ENCODE peak calls at places on chromosomes 4 and X, in five cellular contexts. S is GM23338, W is BE2C, C is PC-3, G is progenitor cell of endocrine pancreas. O is an unnamed sample.

GRCh38 chr4:147096667-147097604 is 151.3 kb upstream of the TTC29 start:
- DNase-seq in S (peak; percentile 73), W (no peak), C (peak; percentile 64), G (no peak), O (no peak)

GRCh38 chr4:51906167-51906647 is 63.3 kb downstream of the DCUN1D4 start:
- DNase-seq in S (no peak), W (no peak), C (peak; percentile 13), G (no peak), O (no peak)

GRCh38 chr4:153205028-153205648 is 895 bp downstream of the TRIM2 start:
- DNase-seq in S (peak; percentile 63), W (no peak), C (peak; percentile 79), G (no peak), O (no peak)

GRCh38 chr4:88630756-88631155 is 38.5 kb downstream of the HERC3 start:
- DNase-seq in S (no peak), W (no peak), C (peak; percentile 77), G (no peak), O (no peak)

GRCh38 chr4:602559-602942 is 22.8 kb upstream of the PDE6B start:
- DNase-seq in S (peak; percentile 96), W (peak; percentile 62), C (peak; percentile 80), G (peak; percentile 85), O (peak; percentile 75)

GRCh38 chrX:72107320-72107719 is 24.4 kb downstream of the RTL5 start:
- DNase-seq in S (peak; percentile 32), W (peak; percentile 59), C (peak; percentile 52), G (no peak), O (no peak)

GRCh38 chrX:49106930-49107329 is 16.6 kb downstream of the GPKOW start:
- DNase-seq in S (peak; percentile 38), W (peak; percentile 31), C (peak; percentile 34), G (no peak), O (peak; percentile 30)

GRCh38 chrX:65697915-65698796 is 30.7 kb downstream of the MSN start:
- DNase-seq in S (peak; percentile 15), W (no peak), C (no peak), G (no peak), O (no peak)

GRCh38 chr4:42371306-42372063 is 25.8 kb upstream of the SHISA3 start:
- DNase-seq in S (peak; percentile 57), W (peak; percentile 35), C (peak; percentile 77), G (no peak), O (no peak)

GRCh38 chr4:13535708-13536361 is 8.5 kb downstream of the NKX3-2 start:
- DNase-seq in S (peak; percentile 70), W (no peak), C (no peak), G (no peak), O (peak; percentile 52)

GRCh38 chr4:109972786-109973528 is 60.3 kb downstream of the EGF start:
- DNase-seq in S (peak; percentile 50), W (no peak), C (no peak), G (no peak), O (no peak)

GRCh38 chrX:117989512-117989911 is 127.1 kb downstream of the KLHL13 start:
- DNase-seq in S (no peak), W (no peak), C (no peak), G (no peak), O (no peak)

GRCh38 chr4:111266937-111267336 is 644.1 kb upstream of the PITX2 start:
- DNase-seq in S (peak; percentile 11), W (no peak), C (no peak), G (no peak), O (no peak)

GRCh38 chr4:122917731-122918130 is 4.7 kb downstream of the NUDT6 start:
- DNase-seq in S (no peak), W (no peak), C (peak; percentile 15), G (no peak), O (no peak)

GRCh38 chrX:19670854-19671620 is 155.7 kb upstream of the MAP3K15 start:
- DNase-seq in S (peak; percentile 29), W (no peak), C (peak; percentile 84), G (no peak), O (no peak)

GRCh38 chrX:83008415-83008814 is 499.7 kb upstream of the POU3F4 start:
- DNase-seq in S (peak; percentile 28), W (no peak), C (peak; percentile 51), G (no peak), O (no peak)

GRCh38 chrX:16212436-16212835 is 45.2 kb downstream of the MAGEB17 start:
- DNase-seq in S (peak; percentile 21), W (no peak), C (peak; percentile 42), G (no peak), O (no peak)
- TF ChIP-seq CTCF in S (peak; percentile 35), W (peak; percentile 10), C (peak; percentile 58), G (peak; percentile 46), O (no peak)

DNA sequence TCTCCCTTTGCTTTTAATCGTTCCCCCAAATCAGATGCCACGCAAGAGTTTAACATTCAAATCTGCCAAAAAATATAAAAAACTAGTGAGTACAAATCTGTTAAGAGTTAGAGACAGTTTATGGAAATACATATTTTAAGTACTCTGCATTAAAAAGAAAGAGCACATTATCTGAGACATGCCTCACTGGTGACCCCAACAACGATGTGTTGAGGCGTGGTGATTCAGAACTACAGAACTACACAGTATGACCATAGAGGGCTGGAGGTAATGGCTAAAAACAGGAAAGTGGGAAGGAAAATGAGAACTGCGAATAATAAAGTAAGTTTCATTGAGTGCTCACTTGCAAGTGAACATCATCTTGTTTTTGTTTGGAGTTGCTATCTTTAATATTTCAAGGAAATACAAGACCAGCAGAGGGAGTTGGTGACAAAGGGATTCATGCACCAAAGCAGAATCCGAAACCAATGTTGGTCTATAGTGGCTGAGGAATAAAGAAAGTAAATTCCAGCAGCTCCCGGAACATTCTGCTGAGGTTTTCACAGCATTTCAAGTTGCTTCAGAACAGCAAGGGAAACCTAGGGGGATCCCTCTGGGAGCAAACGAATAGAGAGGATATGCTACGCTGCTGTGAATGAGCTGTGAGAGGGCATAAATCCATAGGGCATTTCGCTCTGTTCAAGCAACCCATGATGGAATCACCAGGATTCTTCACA is 92.2 kb downstream of the DCHS2 start:
- DNase-seq in S (peak; percentile 64), W (no peak), C (peak; percentile 61), G (no peak), O (no peak)
- TF ChIP-seq CTCF in S (peak; percentile 51), W (peak; percentile 53), C (peak; percentile 59), G (peak; percentile 40), O (peak; percentile 29)

GRCh38 chrX:106220177-106220576 is 52.1 kb downstream of the PWWP3B start:
- DNase-seq in S (peak; percentile 10), W (no peak), C (peak; percentile 17), G (no peak), O (no peak)
- TF ChIP-seq CTCF in S (peak; percentile 49), W (no peak), C (peak; percentile 63), G (peak; percentile 16), O (no peak)

DNA sequence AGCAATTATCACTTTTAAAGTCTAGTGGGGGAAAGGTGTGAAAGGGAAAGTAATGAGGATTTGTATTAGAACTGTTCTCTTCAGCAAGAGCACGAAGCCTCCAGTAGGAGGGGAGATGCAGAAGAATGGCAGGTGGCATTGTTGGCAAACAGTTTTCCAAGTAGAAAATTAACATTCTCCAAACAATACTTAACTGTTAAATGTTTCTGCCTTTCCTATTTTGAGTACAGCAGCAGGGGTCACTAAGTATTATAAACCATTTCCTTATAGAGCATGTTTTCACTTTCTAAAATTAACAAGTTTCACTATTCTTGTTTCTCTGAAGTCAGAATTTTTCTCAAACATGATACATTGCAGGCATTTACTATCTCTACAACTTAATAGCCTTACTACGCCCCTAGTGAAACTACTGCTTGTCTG is 58.7 kb downstream of the LEF1 start:
- DNase-seq in S (no peak), W (no peak), C (no peak), G (no peak), O (no peak)
- TF ChIP-seq CTCF in S (no peak), W (no peak), C (no peak), G (no peak), O (no peak)

DNA sequence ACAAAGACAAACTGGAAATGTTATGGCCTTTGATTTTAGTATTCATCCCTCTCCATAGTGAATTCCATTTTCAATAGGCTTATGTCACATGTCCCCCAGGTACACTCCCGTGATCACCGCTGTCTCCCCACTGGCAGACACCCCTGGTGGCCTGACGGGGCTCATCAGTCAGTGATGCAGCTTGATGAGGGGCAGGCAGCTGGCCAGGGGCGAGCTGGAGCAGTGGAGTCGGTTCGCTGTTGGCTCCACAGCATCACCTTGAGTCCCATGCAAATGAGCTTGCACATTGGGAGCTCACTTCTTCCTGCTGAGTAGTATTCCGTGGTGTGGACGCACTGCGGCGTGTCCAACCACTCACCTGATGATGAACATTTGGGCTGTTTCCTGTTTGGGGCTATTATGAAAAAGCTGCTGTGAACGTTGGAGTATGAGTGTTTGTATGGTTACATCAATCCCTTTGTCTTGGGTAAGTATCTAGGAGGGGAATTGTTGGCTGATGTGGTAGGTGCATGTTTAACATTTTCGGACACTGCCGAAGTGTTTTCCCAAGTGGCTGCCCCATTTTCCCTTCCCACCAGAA is 5.2 kb downstream of the TREX2 start:
- DNase-seq in S (no peak), W (no peak), C (no peak), G (no peak), O (no peak)
- TF ChIP-seq CTCF in S (no peak), W (no peak), C (no peak), G (no peak), O (no peak)

GRCh38 chr4:1728061-1728980 is 7.0 kb downstream of the TACC3 start:
- DNase-seq in S (no peak), W (no peak), C (no peak), G (no peak), O (no peak)
- TF ChIP-seq CTCF in S (no peak), W (no peak), C (no peak), G (peak; percentile 8), O (no peak)

O was measured in glutamatergic neuron.